ENCODE peak calls at places on chromosomes 3 and 15, in seven cellular contexts. A is HepG2, H is GM12891, J is H1, L is SK-N-SH, D is K562, K is GM12878. Y is an unnamed sample.

GRCh38 chr15:90437516-90437915 is 49.5 kb downstream of the IQGAP1 start:
- DNase-seq in A (no peak), H (no peak), J (no peak), L (no peak), D (no peak), K (no peak), Y (no peak)

GRCh38 chr3:141412087-141412935 is 44.0 kb downstream of the ZBTB38 start:
- DNase-seq in A (peak; percentile 49), H (no peak), J (no peak), L (no peak), D (peak; percentile 33), K (no peak), Y (no peak)

GRCh38 chr15:57403007-57403406 is 26.7 kb downstream of the CGNL1 start:
- DNase-seq in A (no peak), H (no peak), J (no peak), L (no peak), D (no peak), K (no peak), Y (no peak)

GRCh38 chr15:92438471-92438870 is 44.8 kb downstream of the ST8SIA2 start:
- DNase-seq in A (no peak), H (no peak), J (no peak), L (no peak), D (no peak), K (no peak), Y (no peak)

GRCh38 chr15:77266708-77267387 is 153.1 kb downstream of the PEAK1 start:
- DNase-seq in A (no peak), H (no peak), J (no peak), L (no peak), D (no peak), K (no peak), Y (no peak)

GRCh38 chr15:59371458-59372351 is 966 bp downstream of the MYO1E start:
- DNase-seq in A (no peak), H (peak; percentile 39), J (peak; percentile 56), L (peak; percentile 80), D (no peak), K (no peak), Y (peak; percentile 44)

GRCh38 chr3:179324270-179324754 is 1.5 kb downstream of the ZNF639 start:
- DNase-seq in A (no peak), H (no peak), J (no peak), L (peak; percentile 30), D (peak; percentile 60), K (no peak), Y (no peak)

GRCh38 chr15:67334973-67335372 is 80.4 kb downstream of the IQCH start:
- DNase-seq in A (no peak), H (no peak), J (no peak), L (no peak), D (no peak), K (no peak), Y (no peak)

GRCh38 chr15:55707523-55707922 is 35.4 kb downstream of the PRTG start:
- DNase-seq in A (no peak), H (no peak), J (no peak), L (no peak), D (no peak), K (no peak), Y (no peak)

GRCh38 chr3:45060165-45060897 is 34.2 kb downstream of the CLEC3B start:
- DNase-seq in A (no peak), H (no peak), J (no peak), L (no peak), D (no peak), K (no peak), Y (no peak)

GRCh38 chr3:55349851-55350250 is 137.3 kb downstream of the WNT5A start:
- DNase-seq in A (no peak), H (no peak), J (no peak), L (no peak), D (no peak), K (no peak), Y (no peak)

GRCh38 chr3:101072299-101072698 is 79.1 kb upstream of the ABI3BP start:
- DNase-seq in A (no peak), H (no peak), J (no peak), L (no peak), D (no peak), K (no peak), Y (no peak)

GRCh38 chr3:34024447-34025240 is 226.2 kb downstream of the PDCD6IP start:
- DNase-seq in A (no peak), H (no peak), J (no peak), L (no peak), D (no peak), K (no peak), Y (no peak)

GRCh38 chr3:66053783-66054094 is 15.0 kb upstream of the MAGI1 start:
- DNase-seq in A (no peak), H (no peak), J (no peak), L (no peak), D (no peak), K (no peak), Y (no peak)

GRCh38 chr15:27028836-27029482 is 58.0 kb downstream of the GABRG3 start:
- DNase-seq in A (no peak), H (no peak), J (no peak), L (no peak), D (no peak), K (no peak), Y (no peak)

GRCh38 chr3:40268708-40269524 is 40.6 kb upstream of the EIF1B start:
- DNase-seq in A (no peak), H (no peak), J (no peak), L (no peak), D (no peak), K (no peak), Y (no peak)

GRCh38 chr3:33855884-33856546 is 57.6 kb downstream of the PDCD6IP start:
- DNase-seq in A (no peak), H (no peak), J (no peak), L (no peak), D (no peak), K (no peak), Y (no peak)

GRCh38 chr15:94745371-94745770 is 514.0 kb downstream of the MCTP2 start:
- DNase-seq in A (no peak), H (no peak), J (no peak), L (no peak), D (no peak), K (no peak), Y (no peak)

GRCh38 chr3:39168156-39168780 is 14.9 kb upstream of the CSRNP1 start:
- DNase-seq in A (no peak), H (no peak), J (no peak), L (no peak), D (no peak), K (no peak), Y (no peak)

GRCh38 chr3:148203263-148204010 is 494.3 kb upstream of the AGTR1 start:
- DNase-seq in A (no peak), H (no peak), J (no peak), L (peak; percentile 3), D (no peak), K (no peak), Y (no peak)

GRCh38 chr15:29795610-29796009 is 26.7 kb downstream of the TJP1 start:
- DNase-seq in A (no peak), H (no peak), J (no peak), L (no peak), D (no peak), K (no peak), Y (no peak)

DNA sequence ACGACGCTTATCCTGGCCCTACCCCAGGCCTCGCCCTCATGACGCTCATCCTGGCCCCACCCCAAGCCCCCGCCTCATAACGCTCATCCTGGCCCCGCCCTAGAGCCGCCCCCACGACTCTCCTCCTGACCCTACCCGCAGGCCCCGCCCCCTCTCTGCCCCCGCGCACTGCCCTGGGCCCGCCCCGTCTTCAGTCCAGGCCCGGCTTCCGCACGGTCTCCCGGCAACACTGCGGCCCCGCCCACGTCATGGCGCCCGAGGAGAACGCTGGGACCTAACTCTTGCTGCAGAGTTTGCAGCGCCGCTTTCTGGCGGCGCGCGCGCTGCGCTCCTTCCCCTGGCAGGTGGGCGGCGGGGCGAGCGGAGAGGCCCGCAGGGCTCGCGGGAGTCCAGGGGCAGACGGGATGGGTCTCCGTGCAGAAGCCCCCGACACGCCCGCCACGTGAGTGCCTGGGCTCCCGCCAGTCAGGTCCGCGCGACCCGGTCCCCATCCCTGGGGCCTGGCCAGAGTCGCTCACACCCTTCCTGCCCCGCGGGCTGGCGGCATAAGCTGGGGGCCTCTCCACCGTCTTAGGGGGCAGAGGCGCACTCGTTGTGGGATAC is 52.5 kb upstream of the ROPN1B start:
- DNase-seq in A (peak; percentile 84), H (peak; percentile 77), J (peak; percentile 97), L (peak; percentile 88), D (peak; percentile 92), K (peak; percentile 65), Y (peak; percentile 74)
- TF ChIP-seq TAF1 in A (no peak), H (peak; percentile 43), J (peak; percentile 63), L (peak; percentile 53), D (no peak), K (peak; percentile 48), Y (peak; percentile 21)

DNA sequence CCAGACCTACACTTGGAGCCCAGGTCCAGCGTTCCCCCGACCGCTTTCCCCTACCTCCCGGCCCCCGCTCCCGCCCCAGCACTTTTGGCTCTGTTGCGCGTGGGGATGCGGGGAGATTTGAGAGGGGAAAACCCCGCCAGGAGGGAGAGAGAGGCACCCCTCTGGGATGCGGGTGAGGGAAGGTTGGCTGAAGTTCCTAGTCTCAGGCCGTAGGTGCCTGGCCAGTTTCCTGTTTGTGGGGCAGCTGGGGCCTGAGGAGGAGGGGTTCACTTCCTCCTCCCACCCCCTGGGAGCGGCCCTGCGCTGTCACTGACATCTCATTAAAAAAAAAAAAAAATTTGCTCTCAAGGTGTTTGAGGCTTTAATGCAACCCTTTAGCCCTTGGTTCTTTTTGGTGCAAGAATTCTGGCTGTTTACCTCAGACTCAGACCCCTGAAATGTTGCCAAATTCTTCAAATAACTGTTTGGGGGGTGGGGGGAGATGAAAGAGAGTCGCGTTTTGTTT is 2.6 kb downstream of the FAM43A start:
- DNase-seq in A (peak; percentile 38), H (no peak), J (no peak), L (peak; percentile 40), D (no peak), K (no peak), Y (peak; percentile 48)
- TF ChIP-seq TAF1 in A (no peak), H (no peak), J (no peak), L (no peak), D (no peak), K (no peak), Y (no peak)

GRCh38 chr15:80620931-80621330 is 74.2 kb upstream of the ABHD17C start:
- DNase-seq in A (no peak), H (no peak), J (peak; percentile 2), L (no peak), D (no peak), K (no peak), Y (no peak)

GRCh38 chr15:80619677-80620076 is 75.4 kb upstream of the ABHD17C start:
- DNase-seq in A (peak; percentile 13), H (no peak), J (peak; percentile 13), L (no peak), D (no peak), K (no peak), Y (no peak)

GRCh38 chr15:80615783-80616391 is 79.2 kb upstream of the ABHD17C start:
- DNase-seq in A (peak; percentile 87), H (no peak), J (no peak), L (peak; percentile 59), D (peak; percentile 5), K (no peak), Y (no peak)

GRCh38 chr15:80618666-80619481 is 76.2 kb upstream of the ABHD17C start:
- DNase-seq in A (no peak), H (no peak), J (peak; percentile 8), L (no peak), D (no peak), K (no peak), Y (no peak)

GRCh38 chr15:80620141-80620540 is 75.0 kb upstream of the ABHD17C start:
- DNase-seq in A (no peak), H (no peak), J (peak; percentile 19), L (no peak), D (no peak), K (no peak), Y (no peak)
- TF ChIP-seq TAF1 in A (no peak), H (no peak), J (no peak), L (no peak), D (no peak), K (no peak), Y (no peak)

GRCh38 chr3:20141841-20142240 is 44.2 kb downstream of the SGO1 start:
- DNase-seq in A (no peak), H (no peak), J (peak; percentile 50), L (peak; percentile 46), D (no peak), K (no peak), Y (no peak)
- TF ChIP-seq TAF1 in A (no peak), H (no peak), J (no peak), L (no peak), D (no peak), K (no peak), Y (no peak)

Y was measured in GM12892.